ENCODE peak calls at places on chromosome 20, in six cellular contexts. C is MM.1S, O is nephron progenitor cell, A is kidney epithelial cell, N is heart left ventricle, K is GM13976. F is an unnamed sample.

GRCh38 chr20:34579191-34579661 is 20.7 kb downstream of the MAP1LC3A start:
- DNase-seq in C (no peak), O (no peak), A (peak), N (peak), K (no peak), F (no peak)

GRCh38 chr20:24736131-24736843 is 212.8 kb upstream of the CST7 start:
- DNase-seq in C (no peak), O (no peak), A (no peak), N (no peak), K (no peak), F (no peak)

GRCh38 chr20:57695012-57695411 is 14.8 kb downstream of the PMEPA1 start:
- DNase-seq in C (no peak), O (no peak), A (no peak), N (no peak), K (no peak), F (no peak)

GRCh38 chr20:63464289-63464635 is 8.2 kb downstream of the KCNQ2 start:
- DNase-seq in C (no peak), O (no peak), A (no peak), N (no peak), K (no peak), F (no peak)

GRCh38 chr20:12998046-12998445 is 10.7 kb upstream of the SPTLC3 start:
- DNase-seq in C (no peak), O (no peak), A (no peak), N (no peak), K (no peak), F (no peak)

GRCh38 chr20:63421913-63422312 is 50.5 kb downstream of the KCNQ2 start:
- DNase-seq in C (no peak), O (no peak), A (no peak), N (no peak), K (no peak), F (no peak)

GRCh38 chr20:36849333-36850065 is 26.4 kb upstream of the TLDC2 start:
- DNase-seq in C (no peak), O (no peak), A (no peak), N (no peak), K (no peak), F (no peak)

GRCh38 chr20:25484224-25484846 is 76.9 kb downstream of the GINS1 start:
- DNase-seq in C (no peak), O (no peak), A (no peak), N (no peak), K (no peak), F (no peak)

GRCh38 chr20:63551068-63551467 is 2.9 kb upstream of the FNDC11 start:
- DNase-seq in C (no peak), O (no peak), A (no peak), N (no peak), K (no peak), F (no peak)

GRCh38 chr20:931401-931800 is 15.3 kb upstream of the ANGPT4 start:
- DNase-seq in C (no peak), O (no peak), A (no peak), N (no peak), K (no peak), F (no peak)

GRCh38 chr20:51529027-51529749 is 13.3 kb downstream of the NFATC2 start:
- DNase-seq in C (no peak), O (no peak), A (no peak), N (no peak), K (peak), F (peak)

GRCh38 chr20:63427206-63427605 is 45.2 kb downstream of the KCNQ2 start:
- DNase-seq in C (no peak), O (no peak), A (no peak), N (no peak), K (no peak), F (no peak)

GRCh38 chr20:25076731-25077609 is 5.0 kb downstream of the VSX1 start:
- DNase-seq in C (peak), O (no peak), A (no peak), N (no peak), K (no peak), F (peak)

GRCh38 chr20:21173496-21174025 is 47.7 kb downstream of the KIZ start:
- DNase-seq in C (no peak), O (no peak), A (no peak), N (no peak), K (no peak), F (no peak)

GRCh38 chr20:36969478-36970186 is 18.1 kb upstream of the SAMHD1 start:
- DNase-seq in C (peak), O (no peak), A (no peak), N (no peak), K (no peak), F (peak)

GRCh38 chr20:40813213-40813510 is 124.1 kb upstream of the MAFB start:
- DNase-seq in C (no peak), O (no peak), A (no peak), N (no peak), K (no peak), F (no peak)

GRCh38 chr20:40811004-40811403 is 122.0 kb upstream of the MAFB start:
- DNase-seq in C (no peak), O (no peak), A (no peak), N (no peak), K (no peak), F (no peak)

GRCh38 chr20:40812415-40813212 is 123.6 kb upstream of the MAFB start:
- DNase-seq in C (no peak), O (no peak), A (no peak), N (no peak), K (no peak), F (no peak)

GRCh38 chr20:40810336-40810735 is 121.3 kb upstream of the MAFB start:
- DNase-seq in C (no peak), O (no peak), A (no peak), N (no peak), K (no peak), F (no peak)

DNA sequence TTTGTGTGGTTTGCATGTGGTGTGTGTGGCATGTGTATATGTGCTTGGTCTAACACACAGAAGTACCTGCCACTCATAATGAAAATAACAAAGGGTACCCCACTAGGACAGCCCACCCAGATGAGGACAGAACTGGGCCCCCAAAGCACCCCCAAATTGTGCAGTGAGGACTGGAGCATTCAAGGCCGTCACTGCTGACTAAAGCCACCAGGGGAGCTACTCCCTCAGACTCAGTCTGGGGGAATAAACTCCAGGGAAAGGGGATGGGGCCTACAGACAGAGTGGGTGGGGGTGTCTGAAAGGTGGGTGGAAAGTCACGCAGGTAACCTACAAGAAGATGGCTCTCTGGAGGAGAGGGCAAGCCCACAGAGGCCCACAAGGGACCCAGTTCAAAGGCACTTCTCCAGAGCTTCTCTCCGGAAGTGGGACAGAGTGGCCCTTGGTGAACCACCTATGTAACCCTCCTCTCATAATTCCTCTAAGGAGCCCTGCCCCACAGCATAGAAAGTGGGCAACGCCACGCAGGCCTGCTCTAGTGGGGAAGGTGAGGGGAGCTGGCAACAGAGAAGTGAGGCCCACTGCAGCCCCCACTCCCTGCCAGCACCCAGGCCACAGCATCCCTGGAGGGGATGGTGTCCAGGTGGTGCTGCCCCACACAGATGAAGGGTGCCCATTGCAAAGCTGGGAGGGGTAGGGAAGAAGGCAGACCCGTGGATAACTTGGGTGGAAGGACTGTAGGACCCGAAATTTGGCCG is 122.8 kb upstream of the MAFB start:
- DNase-seq in C (no peak), O (no peak), A (no peak), N (no peak), K (no peak), F (no peak)
- TF ChIP-seq CTCF in C (no peak), O (peak), A (no peak), N (no peak), K (no peak), F (no peak)

GRCh38 chr20:56181593-56181992 is 66.9 kb upstream of the MC3R start:
- DNase-seq in C (no peak), O (no peak), A (no peak), N (no peak), K (no peak), F (peak)
- TF ChIP-seq CTCF in C (no peak), O (no peak), A (peak), N (peak), K (no peak), F (no peak)

DNA sequence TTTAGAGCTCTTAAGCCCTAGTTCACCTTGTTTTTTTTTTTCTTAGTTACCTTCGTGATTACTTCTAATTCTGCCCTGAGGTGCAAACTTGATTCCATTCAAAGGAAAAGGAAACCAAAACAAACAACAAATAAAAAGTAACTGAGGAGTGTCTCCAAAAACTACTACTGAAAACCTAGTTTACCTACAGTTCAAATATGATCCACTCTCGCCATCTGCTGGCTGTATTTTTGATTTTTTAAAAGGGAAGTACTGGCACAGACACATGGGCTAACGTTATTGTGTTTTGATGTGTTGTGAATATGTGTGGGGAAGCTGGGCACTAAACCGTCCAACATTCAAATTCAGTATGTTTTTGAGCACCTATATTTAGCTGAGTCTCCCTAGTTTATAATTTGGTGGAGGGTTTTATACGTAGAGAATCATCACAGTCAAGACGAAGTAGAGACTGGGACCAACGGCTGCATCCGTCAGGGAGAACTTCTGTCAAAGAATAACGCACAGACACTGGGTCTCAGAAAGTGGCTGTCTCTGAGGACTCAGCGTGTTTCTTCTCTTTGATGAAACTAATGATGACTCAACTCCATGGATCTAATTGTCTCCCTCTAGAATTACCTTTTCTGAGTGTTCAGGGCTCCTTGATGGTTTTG is 373.5 kb upstream of the BTBD3 start:
- DNase-seq in C (peak), O (peak), A (peak), N (no peak), K (peak), F (peak)
- TF ChIP-seq CTCF in C (peak), O (peak), A (peak), N (peak), K (peak), F (peak)

DNA sequence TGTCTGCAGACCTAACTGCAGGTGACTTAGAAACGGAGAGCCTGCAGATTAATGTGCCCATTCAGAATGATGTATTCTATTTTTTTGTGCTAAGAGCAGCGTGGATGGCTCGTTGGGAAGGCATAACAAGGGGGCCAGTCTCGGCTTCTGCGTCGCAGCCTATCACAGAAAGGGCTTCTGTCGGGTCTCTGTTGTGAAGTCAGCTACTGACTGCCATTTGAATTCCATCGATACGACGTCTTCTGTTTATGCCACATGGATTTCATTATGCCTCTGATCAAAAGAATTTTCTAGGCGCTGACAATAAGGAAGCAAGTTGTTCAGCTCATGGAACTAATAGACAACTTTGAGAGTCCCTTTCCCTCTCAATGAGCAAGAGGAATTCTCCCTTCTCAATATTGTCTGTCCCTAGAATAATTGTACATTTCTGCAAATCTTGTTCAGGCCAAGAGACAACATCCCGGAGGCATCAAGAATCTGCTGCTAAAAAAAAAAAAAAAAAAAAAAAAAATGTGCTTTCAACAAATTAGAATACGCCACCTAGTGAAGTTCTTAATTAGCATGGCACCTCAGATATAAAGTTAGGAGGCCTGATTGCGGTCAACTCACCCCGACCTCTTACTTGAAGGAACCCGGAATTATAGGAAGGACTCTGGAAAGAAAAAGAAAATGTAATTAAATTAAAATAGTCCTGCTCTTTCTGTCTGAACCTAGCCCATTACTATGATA is 223.9 kb downstream of the TSHZ2 start:
- DNase-seq in C (no peak), O (no peak), A (no peak), N (no peak), K (no peak), F (no peak)
- TF ChIP-seq CTCF in C (no peak), O (no peak), A (no peak), N (peak), K (no peak), F (no peak)

GRCh38 chr20:3273371-3273770 is 34.4 kb upstream of the SLC4A11 start:
- DNase-seq in C (no peak), O (no peak), A (no peak), N (no peak), K (no peak), F (no peak)

GRCh38 chr20:3275966-3276365 is 37.0 kb upstream of the SLC4A11 start:
- DNase-seq in C (no peak), O (no peak), A (no peak), N (no peak), K (no peak), F (no peak)

GRCh38 chr20:3277686-3278465 is 38.9 kb upstream of the SLC4A11 start:
- DNase-seq in C (no peak), O (no peak), A (no peak), N (no peak), K (no peak), F (no peak)

GRCh38 chr20:3275064-3275935 is 36.3 kb upstream of the SLC4A11 start:
- DNase-seq in C (peak), O (no peak), A (no peak), N (no peak), K (no peak), F (no peak)

GRCh38 chr20:3276400-3277015 is 37.5 kb upstream of the SLC4A11 start:
- DNase-seq in C (peak), O (no peak), A (no peak), N (no peak), K (peak), F (peak)
- TF ChIP-seq CTCF in C (peak), O (peak), A (no peak), N (peak), K (peak), F (no peak)

GRCh38 chr20:32539817-32540675 is 45.1 kb downstream of the NOL4L start:
- DNase-seq in C (peak), O (no peak), A (no peak), N (no peak), K (no peak), F (peak)
- TF ChIP-seq CTCF in C (no peak), O (no peak), A (no peak), N (no peak), K (no peak), F (no peak)

DNA sequence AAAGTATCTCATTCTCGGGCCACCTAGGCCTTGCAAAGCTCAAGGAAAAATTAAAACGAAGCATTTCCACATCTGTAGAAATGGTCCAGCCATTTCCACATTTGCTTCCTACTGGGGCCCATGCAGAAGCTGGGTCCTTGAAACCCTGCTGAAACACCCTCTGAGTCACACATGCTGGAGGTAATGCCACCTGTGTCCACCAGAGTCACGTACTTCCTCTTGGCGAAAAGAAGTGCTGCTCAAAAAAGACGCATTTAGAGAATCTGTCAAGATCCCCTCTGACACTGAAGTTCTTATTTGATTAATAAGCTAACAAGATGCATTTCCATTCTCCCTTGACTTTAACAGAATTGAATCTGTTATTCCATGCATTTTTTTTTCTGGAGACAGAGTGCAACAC is 423.2 kb downstream of the PREX1 start:
- DNase-seq in C (no peak), O (no peak), A (no peak), N (no peak), K (peak), F (peak)
- TF ChIP-seq CTCF in C (no peak), O (no peak), A (no peak), N (no peak), K (no peak), F (no peak)

F was measured in activated CD8-positive, alpha-beta T cell treated with anti-CD3 and anti-CD28 coated beads for 36 hours.